ENCODE peak calls at places on chromosome 20, in eight cellular contexts. U, K, T, B, E, Q, N and L are unnamed samples.

GRCh38 chr20:59300341-59301081 is at the start of gene EDN3:
- DNase-seq in U (no peak), K (no peak), T (peak; percentile 58), B (no peak), E (no peak), Q (peak; percentile 54), N (no peak), L (no peak)

GRCh38 chr20:21202284-21202683 is 76.4 kb downstream of the KIZ start:
- DNase-seq in U (no peak), K (no peak), T (no peak), B (peak; percentile 28), E (no peak), Q (no peak), N (no peak), L (no peak)

GRCh38 chr20:36573798-36574277 is 441 bp downstream of the TGIF2 start:
- DNase-seq in U (no peak), K (peak; percentile 54), T (peak; percentile 74), B (no peak), E (no peak), Q (no peak), N (no peak), L (peak; percentile 22)

GRCh38 chr20:19473894-19474293 is 261.5 kb downstream of the SLC24A3 start:
- DNase-seq in U (no peak), K (no peak), T (no peak), B (no peak), E (no peak), Q (no peak), N (no peak), L (no peak)

GRCh38 chr20:49579874-49580817 is 12.2 kb upstream of the PTGIS start:
- DNase-seq in U (no peak), K (no peak), T (no peak), B (peak; percentile 85), E (no peak), Q (no peak), N (no peak), L (no peak)

GRCh38 chr20:62405108-62405980 is 1.7 kb downstream of the CABLES2 start:
- DNase-seq in U (peak; percentile 56), K (no peak), T (peak; percentile 56), B (peak; percentile 47), E (no peak), Q (peak; percentile 83), N (peak; percentile 59), L (no peak)

GRCh38 chr20:53253668-53254067 is 281.5 kb downstream of the TSHZ2 start:
- DNase-seq in U (no peak), K (no peak), T (no peak), B (no peak), E (no peak), Q (no peak), N (no peak), L (no peak)

GRCh38 chr20:43988867-43989266 is 74.2 kb downstream of the TOX2 start:
- DNase-seq in U (no peak), K (no peak), T (no peak), B (peak; percentile 52), E (no peak), Q (no peak), N (no peak), L (no peak)

GRCh38 chr20:50561379-50562078 is 51.3 kb downstream of the PTPN1 start:
- DNase-seq in U (peak; percentile 26), K (no peak), T (no peak), B (peak; percentile 89), E (no peak), Q (no peak), N (no peak), L (no peak)

GRCh38 chr20:46021361-46022359 is 7.4 kb upstream of the SLC12A5 start:
- DNase-seq in U (peak; percentile 93), K (peak; percentile 92), T (peak; percentile 63), B (no peak), E (no peak), Q (peak; percentile 96), N (peak; percentile 87), L (no peak)

GRCh38 chr20:11451793-11452291 is 465.9 kb upstream of the BTBD3 start:
- DNase-seq in U (no peak), K (no peak), T (no peak), B (peak; percentile 49), E (no peak), Q (peak; percentile 74), N (no peak), L (no peak)

GRCh38 chr20:48058611-48059559 is 273.6 kb upstream of the SULF2 start:
- DNase-seq in U (no peak), K (no peak), T (no peak), B (no peak), E (no peak), Q (no peak), N (no peak), L (no peak)

GRCh38 chr20:18705490-18705889 is 108.1 kb upstream of the SCP2D1 start:
- DNase-seq in U (no peak), K (no peak), T (no peak), B (peak; percentile 96), E (no peak), Q (no peak), N (no peak), L (no peak)

GRCh38 chr20:20712004-20712473 is 405 bp downstream of the RALGAPA2 start:
- DNase-seq in U (peak; percentile 21), K (no peak), T (peak; percentile 60), B (no peak), E (no peak), Q (peak; percentile 50), N (peak; percentile 23), L (peak; percentile 0)

GRCh38 chr20:9214676-9215075 is 145.8 kb downstream of the PLCB4 start:
- DNase-seq in U (no peak), K (no peak), T (no peak), B (peak; percentile 99), E (no peak), Q (no peak), N (no peak), L (no peak)

GRCh38 chr20:46446851-46447250 is 40.4 kb upstream of the ELMO2 start:
- DNase-seq in U (no peak), K (no peak), T (no peak), B (no peak), E (no peak), Q (no peak), N (no peak), L (no peak)

GRCh38 chr20:17650301-17650761 is 31.7 kb downstream of the RRBP1 start:
- DNase-seq in U (no peak), K (no peak), T (no peak), B (no peak), E (no peak), Q (no peak), N (no peak), L (no peak)

GRCh38 chr20:101975-102374 is 14.5 kb downstream of the DEFB125 start:
- DNase-seq in U (no peak), K (no peak), T (no peak), B (no peak), E (no peak), Q (no peak), N (no peak), L (no peak)

GRCh38 chr20:64153410-64153809 is 10.8 kb upstream of the MYT1 start:
- DNase-seq in U (no peak), K (no peak), T (no peak), B (no peak), E (no peak), Q (no peak), N (no peak), L (no peak)

GRCh38 chr20:25073544-25073943 is 8.4 kb downstream of the VSX1 start:
- DNase-seq in U (no peak), K (no peak), T (no peak), B (no peak), E (no peak), Q (no peak), N (no peak), L (no peak)

GRCh38 chr20:33674294-33675126 is at the start of gene NECAB3:
- DNase-seq in U (peak; percentile 90), K (peak; percentile 68), T (peak; percentile 92), B (peak; percentile 62), E (peak; percentile 57), Q (peak; percentile 94), N (peak; percentile 81), L (peak; percentile 59)

GRCh38 chr20:32535953-32536823 is 48.9 kb downstream of the NOL4L start:
- DNase-seq in U (peak; percentile 87), K (peak; percentile 75), T (peak; percentile 91), B (no peak), E (peak; percentile 57), Q (peak; percentile 97), N (peak; percentile 51), L (peak; percentile 78)

GRCh38 chr20:34528921-34529297 is 12.7 kb downstream of the DYNLRB1 start:
- DNase-seq in U (no peak), K (no peak), T (peak; percentile 39), B (no peak), E (no peak), Q (no peak), N (no peak), L (no peak)